ENCODE peak calls at places on chromosomes 16 and 17, in six cellular contexts. Y, S, L, D, O and H are unnamed samples.

GRCh38 chr16:63921737-63922136 is 1200.1 kb downstream of the CDH11 start:
- DNase-seq in L (no peak), Y (no peak), D (no peak), O (no peak), S (no peak), H (no peak)

GRCh38 chr17:44451832-44452231 is 51.4 kb downstream of the GPATCH8 start:
- DNase-seq in D (no peak), S (no peak), O (no peak), Y (no peak), L (peak), H (no peak)

GRCh38 chr16:86457621-86458456 is 52.5 kb upstream of the FOXF1 start:
- DNase-seq in Y (no peak), S (no peak), L (no peak), O (no peak), D (no peak), H (no peak)

GRCh38 chr16:85651822-85652430 is 36.8 kb downstream of the GINS2 start:
- DNase-seq in S (no peak), D (no peak), Y (peak), L (peak), O (no peak), H (no peak)

GRCh38 chr16:2686912-2687507 is 4.7 kb downstream of the KCTD5 start:
- DNase-seq in D (no peak), O (peak), S (no peak), L (peak), Y (no peak), H (peak)

GRCh38 chr17:13888043-13888442 is 181.3 kb upstream of the COX10 start:
- DNase-seq in O (no peak), S (no peak), D (no peak), L (peak), Y (no peak), H (no peak)

GRCh38 chr16:58026139-58026704 is 668 bp downstream of the MMP15 start:
- DNase-seq in O (no peak), L (peak), D (no peak), Y (peak), S (peak), H (peak)

GRCh38 chr17:4735825-4736651 is 3.6 kb upstream of the ZMYND15 start:
- DNase-seq in Y (no peak), S (peak), L (peak), O (no peak), D (no peak), H (peak)

GRCh38 chr17:2157081-2157480 is 102.2 kb downstream of the HIC1 start:
- DNase-seq in Y (no peak), D (no peak), O (no peak), S (no peak), L (no peak), H (peak)

GRCh38 chr17:2406903-2407790 is 6.3 kb upstream of the MNT start:
- DNase-seq in O (no peak), S (peak), Y (peak), D (no peak), L (peak), H (no peak)

GRCh38 chr17:47884905-47885735 is 10.9 kb upstream of the SP2 start:
- DNase-seq in L (no peak), O (no peak), S (no peak), Y (no peak), D (no peak), H (no peak)

GRCh38 chr17:19369846-19370492 is 7.4 kb upstream of the B9D1 start:
- DNase-seq in D (no peak), L (no peak), O (no peak), S (no peak), Y (no peak), H (no peak)

GRCh38 chr17:66930933-66931332 is 33.6 kb upstream of the CACNG4 start:
- DNase-seq in D (peak), O (no peak), Y (peak), S (no peak), L (peak), H (peak)

GRCh38 chr17:16922386-16923096 is 49.4 kb downstream of the TNFRSF13B start:
- DNase-seq in L (peak), Y (peak), D (no peak), S (no peak), O (no peak), H (peak)

GRCh38 chr16:22670551-22670970 is 143.4 kb upstream of the HS3ST2 start:
- DNase-seq in S (no peak), Y (peak), D (peak), O (no peak), L (peak), H (peak)

GRCh38 chr17:38706625-38707298 is 1.7 kb downstream of the MLLT6 start:
- DNase-seq in D (no peak), L (peak), O (no peak), S (no peak), Y (no peak), H (peak)

GRCh38 chr16:695355-696089 is 5.3 kb upstream of the WDR24 start:
- DNase-seq in Y (peak), O (no peak), L (peak), S (no peak), D (no peak), H (no peak)

GRCh38 chr17:45371414-45372324 is 54.8 kb upstream of the MAP3K14 start:
- DNase-seq in L (no peak), O (no peak), S (peak), Y (peak), D (peak), H (peak)

GRCh38 chr16:21184834-21185233 is 26.4 kb downstream of the LDAF1 start:
- DNase-seq in S (no peak), Y (no peak), O (no peak), L (no peak), D (no peak), H (peak)

GRCh38 chr16:30948956-30949654 is at the start of gene ORAI3:
- DNase-seq in L (peak), O (no peak), D (no peak), Y (peak), S (peak), H (peak)

GRCh38 chr16:55651841-55652824 is 3.7 kb upstream of the SLC6A2 start:
- DNase-seq in O (no peak), S (no peak), D (no peak), L (no peak), Y (no peak), H (peak)

GRCh38 chr17:18981642-18982424 is 22.7 kb downstream of the FAM83G start:
- DNase-seq in L (peak), D (peak), S (peak), Y (peak), O (no peak), H (peak)

GRCh38 chr17:12421646-12422306 is 243.9 kb upstream of the MYOCD start:
- DNase-seq in O (no peak), Y (no peak), D (no peak), S (no peak), L (no peak), H (peak)

GRCh38 chr16:29170393-29171239 is 185.8 kb downstream of the LAT start:
- DNase-seq in S (no peak), D (no peak), Y (no peak), L (no peak), O (no peak), H (no peak)

GRCh38 chr16:54505479-54506247 is 219.1 kb upstream of the IRX3 start:
- DNase-seq in O (no peak), Y (no peak), L (no peak), D (no peak), S (peak), H (no peak)

GRCh38 chr17:59527931-59528330 is 37.5 kb upstream of the DHX40 start:
- DNase-seq in O (no peak), Y (no peak), S (no peak), D (no peak), L (no peak), H (no peak)

GRCh38 chr17:13421581-13421980 is 180.1 kb downstream of the HS3ST3A1 start:
- DNase-seq in O (no peak), S (no peak), D (no peak), Y (no peak), L (no peak), H (no peak)

GRCh38 chr17:9072626-9073339 is 51.5 kb downstream of the NTN1 start:
- DNase-seq in L (no peak), Y (no peak), D (no peak), S (no peak), O (no peak), H (no peak)

GRCh38 chr16:11105038-11105903 is 150.7 kb downstream of the SOCS1 start:
- DNase-seq in O (peak), D (peak), Y (peak), L (peak), S (peak), H (peak)

GRCh38 chr17:51630101-51630671 is 369.8 kb downstream of the UTP18 start:
- DNase-seq in O (no peak), L (no peak), D (peak), Y (no peak), S (no peak), H (no peak)

GRCh38 chr17:39225974-39226683 is 384 bp upstream of the STAC2 start:
- DNase-seq in O (no peak), D (no peak), Y (peak), L (peak), S (peak), H (no peak)

GRCh38 chr17:56737741-56738161 is 96.0 kb downstream of the C17orf67 start:
- DNase-seq in D (no peak), Y (no peak), L (no peak), O (no peak), S (no peak), H (no peak)

GRCh38 chr16:83771306-83771942 is 36.4 kb upstream of the HSBP1 start:
- DNase-seq in D (no peak), S (peak), O (no peak), Y (no peak), L (no peak), H (no peak)

GRCh38 chr17:38741853-38742421 is 6.2 kb downstream of the PCGF2 start:
- DNase-seq in O (no peak), Y (no peak), S (no peak), L (no peak), D (no peak), H (no peak)

GRCh38 chr17:64778367-64779290 is 116.5 kb upstream of the SMURF2 start:
- DNase-seq in S (no peak), L (no peak), D (no peak), Y (no peak), O (no peak), H (no peak)

GRCh38 chr17:19762515-19762961 is 14.4 kb upstream of the ALDH3A1 start:
- DNase-seq in S (peak), O (no peak), Y (peak), L (no peak), D (peak), H (peak)

GRCh38 chr17:32960815-32961214 is 30.8 kb upstream of the SPACA3 start:
- DNase-seq in L (peak), Y (no peak), D (no peak), S (no peak), O (no peak), H (no peak)

GRCh38 chr17:41836550-41837196 is 641 bp upstream of the NT5C3B start:
- DNase-seq in L (no peak), Y (no peak), D (no peak), S (no peak), O (no peak), H (no peak)

GRCh38 chr17:72419866-72420774 is 299.3 kb downstream of the SOX9 start:
- DNase-seq in S (no peak), O (peak), L (no peak), D (no peak), Y (no peak), H (peak)

GRCh38 chr16:71536752-71537499 is 10.7 kb downstream of the CHST4 start:
- DNase-seq in O (no peak), L (no peak), S (no peak), Y (no peak), D (no peak), H (no peak)

GRCh38 chr16:71542377-71542776 is 16.2 kb downstream of the CHST4 start:
- DNase-seq in D (peak), Y (peak), O (no peak), L (peak), S (peak), H (peak)

DNA sequence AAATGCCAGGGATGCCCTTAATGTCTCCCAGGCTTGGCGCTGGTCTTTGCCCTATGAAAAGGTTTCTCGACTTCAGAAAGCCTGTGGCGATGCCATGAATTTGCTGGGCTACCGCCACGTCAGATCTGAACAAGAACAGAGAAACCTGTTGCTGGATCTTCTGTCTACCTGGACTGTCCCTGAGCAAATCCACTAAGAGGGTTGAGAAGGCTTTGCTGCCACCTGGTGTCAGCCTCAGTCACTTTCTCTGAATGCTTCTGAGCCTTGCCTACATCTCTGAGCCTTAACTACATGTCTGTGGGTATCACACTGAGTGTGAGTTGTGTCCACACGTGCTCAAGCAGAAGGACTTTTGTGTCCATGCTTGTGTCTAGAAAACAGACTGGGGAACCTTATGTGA is 11.4 kb downstream of the CHST4 start:
- DNase-seq in L (peak), S (peak), Y (peak), O (peak), D (peak), H (peak)
- TF ChIP-seq MYC in L (no peak), S (no peak), Y (no peak), O (no peak), D (no peak), H (no peak)

GRCh38 chr17:50199651-50200446 is 1.6 kb downstream of the COL1A1 start:
- DNase-seq in S (peak), L (peak), Y (peak), O (no peak), D (peak), H (peak)

GRCh38 chr17:50199211-50199633 is 2.2 kb downstream of the COL1A1 start:
- DNase-seq in D (no peak), Y (no peak), S (no peak), L (no peak), O (no peak), H (no peak)

GRCh38 chr17:50200447-50201225 is 795 bp downstream of the COL1A1 start:
- DNase-seq in Y (peak), S (peak), L (peak), O (no peak), D (peak), H (peak)

GRCh38 chr17:50203086-50203485 is 1.7 kb upstream of the COL1A1 start:
- DNase-seq in Y (no peak), D (no peak), S (no peak), O (no peak), L (no peak), H (no peak)

GRCh38 chr17:50201226-50201854 is at the start of gene COL1A1:
- DNase-seq in Y (no peak), L (no peak), S (no peak), D (no peak), O (no peak), H (no peak)
- TF ChIP-seq POLR2A in Y (no peak), L (no peak), S (no peak), D (no peak), O (no peak), H (no peak)

GRCh38 chr16:88437367-88437964 is 15.6 kb upstream of the ZFPM1 start:
- DNase-seq in O (no peak), L (peak), Y (peak), S (peak), D (peak), H (peak)
- TF ChIP-seq MAX in O (no peak), L (no peak), Y (peak), S (no peak), D (no peak), H (peak)

GRCh38 chr16:4801962-4802658 is at the start of gene ROGDI:
- DNase-seq in L (peak), Y (peak), O (no peak), S (peak), D (peak), H (peak)

GRCh38 chr16:4801051-4801961 is 1.1 kb downstream of the ROGDI start:
- DNase-seq in O (no peak), S (no peak), Y (no peak), D (no peak), L (no peak), H (peak)

GRCh38 chr16:4805231-4805630 is 2.8 kb upstream of the ROGDI start:
- DNase-seq in Y (no peak), D (no peak), O (no peak), S (no peak), L (no peak), H (no peak)

GRCh38 chr16:4802659-4803287 is 340 bp upstream of the ROGDI start:
- DNase-seq in Y (peak), O (peak), S (peak), L (peak), D (peak), H (peak)

GRCh38 chr16:4803479-4804243 is 1.2 kb upstream of the ROGDI start:
- DNase-seq in L (peak), D (no peak), Y (no peak), S (no peak), O (no peak), H (peak)
- TF ChIP-seq MYC in L (no peak), D (no peak), Y (no peak), S (no peak), O (no peak), H (no peak)

GRCh38 chr17:82496529-82497434 is 22.8 kb upstream of the FOXK2 start:
- DNase-seq in Y (peak), L (peak), D (no peak), O (peak), S (peak), H (peak)
- TF ChIP-seq POLR2A in Y (peak), L (peak), D (no peak), O (peak), S (peak), H (peak)

GRCh38 chr17:36544049-36544319 is 735 bp upstream of the GGNBP2 start:
- DNase-seq in L (peak), S (peak), Y (peak), D (peak), O (peak), H (peak)

GRCh38 chr17:36545465-36546417 is 1.0 kb downstream of the GGNBP2 start:
- DNase-seq in Y (peak), O (peak), L (peak), D (peak), S (peak), H (peak)

GRCh38 chr17:36545093-36545464 is 360 bp downstream of the GGNBP2 start:
- DNase-seq in S (no peak), L (no peak), Y (no peak), D (no peak), O (no peak), H (no peak)

GRCh38 chr17:36544320-36545092 is at the start of gene GGNBP2:
- DNase-seq in D (peak), O (peak), Y (peak), L (peak), S (peak), H (peak)

GRCh38 chr17:36542755-36543154 is 2.0 kb upstream of the GGNBP2 start:
- DNase-seq in O (no peak), S (no peak), L (no peak), Y (no peak), D (no peak), H (no peak)
- TF ChIP-seq MAX in O (no peak), S (no peak), L (no peak), Y (no peak), D (no peak), H (no peak)